ENCODE peak calls at places on chromosomes 4 and X, in six cellular contexts. H is A549, K is HepG2, G is K562, X is HCT116, B is endothelial cell of umbilical vein. L is an unnamed sample.

GRCh38 chr4:23894021-23894420 is 4.2 kb upstream of the PPARGC1A start:
- DNase-seq in H (no peak), K (no peak), G (no peak), X (no peak), B (no peak), L (no peak)

GRCh38 chrX:1384738-1385250 is 7.1 kb downstream of the SLC25A6 start:
- DNase-seq in H (no peak), K (no peak), G (peak), X (no peak), B (no peak), L (no peak)

GRCh38 chr4:7285244-7286122 is 93.1 kb downstream of the SORCS2 start:
- DNase-seq in H (no peak), K (no peak), G (peak), X (no peak), B (no peak), L (no peak)

GRCh38 chr4:80215449-80216052 is 18.2 kb downstream of the PRDM8 start:
- DNase-seq in H (no peak), K (peak), G (peak), X (no peak), B (peak), L (peak)

GRCh38 chrX:105307762-105308161 is 87.3 kb upstream of the TEX13A start:
- DNase-seq in H (no peak), K (no peak), G (no peak), X (no peak), B (no peak), L (no peak)

GRCh38 chr4:53321988-53322289 is 43.9 kb downstream of the SCFD2 start:
- DNase-seq in H (no peak), K (no peak), G (no peak), X (no peak), B (no peak), L (no peak)

GRCh38 chr4:1414831-1415680 is 8.8 kb upstream of the NKX1-1 start:
- DNase-seq in H (no peak), K (no peak), G (peak), X (no peak), B (no peak), L (no peak)

GRCh38 chr4:138681000-138681604 is 334.5 kb upstream of the NOCT start:
- DNase-seq in H (peak), K (peak), G (peak), X (peak), B (peak), L (peak)

GRCh38 chr4:80336582-80336981 is 1.1 kb downstream of the CFAP299 start:
- DNase-seq in H (peak), K (peak), G (peak), X (peak), B (peak), L (peak)

GRCh38 chrX:48180811-48181210 is 15.8 kb downstream of the SSX5 start:
- DNase-seq in H (no peak), K (no peak), G (no peak), X (no peak), B (no peak), L (no peak)

GRCh38 chr4:72397314-72397713 is 171.7 kb downstream of the ADAMTS3 start:
- DNase-seq in H (no peak), K (no peak), G (no peak), X (no peak), B (no peak), L (no peak)

GRCh38 chr4:51836531-51836930 is 6.4 kb upstream of the DCUN1D4 start:
- DNase-seq in H (no peak), K (no peak), G (no peak), X (no peak), B (no peak), L (no peak)

GRCh38 chr4:163587867-163588266 is 93.4 kb downstream of the TMA16 start:
- DNase-seq in H (peak), K (peak), G (no peak), X (no peak), B (no peak), L (peak)

GRCh38 chr4:7270121-7270520 is 77.8 kb downstream of the SORCS2 start:
- DNase-seq in H (no peak), K (no peak), G (no peak), X (no peak), B (no peak), L (no peak)

GRCh38 chr4:68582339-68582717 is 6.2 kb upstream of the UGT2B17 start:
- DNase-seq in H (no peak), K (no peak), G (no peak), X (no peak), B (no peak), L (no peak)

GRCh38 chr4:27270435-27270834 is 409.8 kb downstream of the STIM2 start:
- DNase-seq in H (no peak), K (peak), G (no peak), X (peak), B (no peak), L (no peak)

GRCh38 chrX:136268051-136269048 is 17.1 kb upstream of the MAP7D3 start:
- DNase-seq in H (peak), K (peak), G (peak), X (peak), B (peak), L (peak)

GRCh38 chr4:83552924-83553323 is 17.0 kb downstream of the GPAT3 start:
- DNase-seq in H (peak), K (no peak), G (no peak), X (no peak), B (peak), L (peak)

GRCh38 chr4:83552085-83552484 is 16.2 kb downstream of the GPAT3 start:
- DNase-seq in H (peak), K (peak), G (no peak), X (no peak), B (no peak), L (peak)

GRCh38 chr4:83546796-83547195 is 10.9 kb downstream of the GPAT3 start:
- DNase-seq in H (no peak), K (peak), G (no peak), X (no peak), B (no peak), L (peak)

DNA sequence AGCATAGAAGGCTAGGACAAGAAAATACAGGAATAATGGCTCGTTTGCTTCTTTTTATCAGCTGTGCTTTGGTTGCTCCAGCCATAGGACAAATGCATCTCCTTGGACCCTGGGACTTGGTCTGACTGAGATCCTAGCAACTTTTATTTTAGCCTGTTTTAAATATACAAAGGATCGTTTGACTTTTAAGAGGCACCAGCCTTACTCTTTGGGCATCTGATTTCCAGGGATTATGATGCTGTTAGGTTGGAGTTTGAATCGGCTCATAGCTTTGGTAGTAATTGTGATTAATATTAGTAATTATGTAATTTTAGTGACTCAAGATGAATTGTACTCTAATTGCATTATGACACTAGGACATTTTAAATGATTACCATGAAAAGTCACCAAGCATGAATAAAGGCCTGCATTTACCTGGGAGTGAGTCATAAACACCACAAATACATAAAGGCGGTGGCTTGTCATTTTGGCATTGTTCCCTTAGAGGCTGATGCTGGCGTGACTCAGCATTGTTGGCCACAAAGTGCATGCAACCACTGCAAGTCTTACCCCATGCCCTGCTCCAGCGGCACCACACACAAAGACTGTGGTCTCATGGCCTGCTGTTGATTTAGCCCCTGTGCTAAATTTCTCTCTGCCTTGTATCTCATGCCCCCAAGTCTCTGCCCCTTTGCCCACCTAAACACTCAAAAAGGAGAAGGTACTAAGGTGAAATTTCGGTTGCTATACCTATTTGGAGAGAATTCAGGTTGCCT is 12.4 kb downstream of the GPAT3 start:
- DNase-seq in H (peak), K (peak), G (peak), X (peak), B (peak), L (peak)
- TF ChIP-seq MAX in H (peak), K (no peak), G (no peak), X (peak), B (no peak), L (peak)

GRCh38 chrX:20011608-20012007 is 20.7 kb upstream of the BCLAF3 start:
- DNase-seq in H (no peak), K (no peak), G (no peak), X (no peak), B (no peak), L (no peak)
- TF ChIP-seq POLR2A in H (no peak), K (no peak), G (no peak), X (no peak), B (no peak), L (no peak)

GRCh38 chr4:120720354-120720753 is 202.2 kb downstream of the PRDM5 start:
- DNase-seq in H (no peak), K (no peak), G (no peak), X (no peak), B (no peak), L (no peak)

GRCh38 chr4:120723105-120723504 is 199.4 kb downstream of the PRDM5 start:
- DNase-seq in H (no peak), K (no peak), G (no peak), X (no peak), B (peak), L (no peak)

GRCh38 chr4:120716346-120716745 is 206.2 kb downstream of the PRDM5 start:
- DNase-seq in H (no peak), K (no peak), G (no peak), X (no peak), B (no peak), L (no peak)

GRCh38 chr4:120722655-120723054 is 199.9 kb downstream of the PRDM5 start:
- DNase-seq in H (no peak), K (no peak), G (no peak), X (no peak), B (no peak), L (no peak)

GRCh38 chr4:120718979-120719566 is 203.5 kb downstream of the PRDM5 start:
- DNase-seq in H (peak), K (peak), G (no peak), X (peak), B (peak), L (peak)
- TF ChIP-seq MAX in H (no peak), K (no peak), G (no peak), X (no peak), B (no peak), L (no peak)

DNA sequence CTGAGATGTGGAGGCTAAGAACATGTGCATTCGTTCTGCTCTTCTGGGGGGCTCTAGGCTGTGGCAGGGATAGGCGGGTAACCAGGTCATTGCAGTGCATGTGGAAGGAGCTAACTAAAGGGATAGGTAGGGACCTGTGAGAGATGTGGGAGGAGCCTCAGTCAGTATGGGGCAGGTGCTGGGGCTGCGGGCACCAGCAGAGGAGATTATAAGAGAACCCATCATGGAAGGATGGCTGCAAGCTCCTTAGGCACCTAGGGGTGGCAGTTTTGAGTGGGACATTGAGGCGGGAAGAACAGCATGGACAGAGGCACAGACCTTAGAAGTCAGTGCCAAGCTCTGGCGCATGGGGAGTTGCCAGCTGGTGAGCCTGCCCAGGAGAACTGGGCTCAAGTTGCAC is 7.2 kb downstream of the CLDN22 start:
- DNase-seq in H (no peak), K (no peak), G (no peak), X (no peak), B (no peak), L (no peak)
- TF ChIP-seq POLR2A in H (no peak), K (no peak), G (no peak), X (no peak), B (no peak), L (no peak)

DNA sequence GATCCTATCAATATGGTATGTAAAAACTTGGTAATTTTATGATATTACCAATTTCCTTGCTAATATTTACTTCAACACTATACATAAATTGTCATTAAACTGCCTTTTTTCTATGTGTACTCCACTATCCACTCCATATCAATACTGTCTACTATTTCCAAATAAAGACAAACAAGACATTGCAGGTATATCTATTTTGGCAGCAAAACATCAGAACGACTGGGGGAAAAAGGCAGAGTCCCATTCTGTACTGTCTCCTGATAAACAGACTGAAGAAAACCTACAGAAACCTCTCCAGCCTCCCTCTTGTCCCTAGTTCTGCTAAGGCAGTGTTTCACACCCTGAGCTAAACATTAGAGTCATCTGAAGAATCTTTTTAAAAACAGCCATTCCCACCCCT is 96.6 kb downstream of the ATRX start:
- DNase-seq in H (no peak), K (no peak), G (no peak), X (no peak), B (no peak), L (no peak)
- TF ChIP-seq MAX in H (no peak), K (no peak), G (no peak), X (no peak), B (no peak), L (no peak)

GRCh38 chrX:64205735-64206491 is 405 bp upstream of the AMER1 start:
- DNase-seq in H (peak), K (peak), G (peak), X (peak), B (peak), L (peak)
- TF ChIP-seq POLR2A in H (peak), K (peak), G (peak), X (peak), B (peak), L (peak)

DNA sequence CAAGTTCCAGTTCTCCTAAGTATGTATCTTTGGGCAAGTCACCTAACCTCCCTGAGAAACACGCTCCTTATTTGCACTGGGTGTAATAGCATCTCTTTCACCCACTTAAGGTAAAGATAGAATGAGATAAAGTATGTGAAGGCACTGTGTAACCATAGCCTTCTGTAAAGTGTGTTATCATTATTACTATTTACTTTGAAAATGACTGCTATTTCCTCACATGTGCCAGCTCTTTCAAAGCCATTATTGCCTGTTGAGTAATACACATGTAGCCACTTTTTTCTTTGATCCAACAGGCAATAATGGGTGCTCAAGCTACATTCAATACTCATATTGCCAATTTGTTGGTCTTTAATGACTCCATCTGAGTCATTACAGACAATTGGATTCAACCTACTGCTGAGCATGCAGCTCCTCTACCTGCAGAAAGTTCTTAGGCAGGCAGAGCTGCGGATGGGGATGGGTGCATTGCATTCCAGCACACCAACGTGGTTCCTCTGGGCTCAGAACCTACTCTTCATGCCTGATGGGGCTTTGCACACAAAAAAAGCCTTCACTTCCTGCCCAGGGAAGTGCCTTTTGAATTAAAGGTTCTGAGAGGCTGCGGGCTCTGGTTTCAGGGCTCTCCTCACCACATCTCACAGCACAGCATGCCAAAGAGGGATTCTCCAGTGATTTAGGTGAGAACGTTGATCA is 9.7 kb downstream of the PTCHD1 start:
- DNase-seq in H (no peak), K (no peak), G (no peak), X (no peak), B (no peak), L (no peak)
- TF ChIP-seq MAX in H (no peak), K (no peak), G (no peak), X (no peak), B (no peak), L (no peak)

GRCh38 chrX:10015711-10016515 is 48.8 kb downstream of the CLDN34 start:
- DNase-seq in H (peak), K (no peak), G (peak), X (no peak), B (peak), L (no peak)
- TF ChIP-seq POLR2A in H (no peak), K (no peak), G (no peak), X (no peak), B (no peak), L (no peak)

DNA sequence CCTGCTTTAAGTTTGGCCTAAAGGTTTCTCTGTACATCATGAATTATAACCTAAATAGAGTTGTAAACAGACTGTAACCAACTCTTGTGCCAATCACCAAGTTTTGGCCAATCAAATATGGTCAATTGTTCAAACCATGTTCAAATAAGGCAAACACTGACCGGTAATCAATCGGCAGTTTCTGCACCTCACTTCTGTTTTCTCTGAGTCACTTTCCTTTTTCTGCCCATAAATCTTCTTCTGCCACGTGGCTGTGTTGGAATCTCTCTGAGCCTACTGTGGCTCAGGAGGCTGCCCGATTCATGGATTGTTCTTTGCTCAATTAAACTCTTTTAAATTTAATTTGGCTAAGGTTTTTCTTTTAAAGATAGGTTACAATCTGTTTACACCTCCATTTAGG is 16.5 kb upstream of the ENPP6 start:
- DNase-seq in H (no peak), K (no peak), G (no peak), X (no peak), B (no peak), L (no peak)
- TF ChIP-seq MAX in H (no peak), K (no peak), G (no peak), X (no peak), B (no peak), L (no peak)